ENCODE peak calls at places on chromosomes 13 and 19, in eight cellular contexts. G, J, W, U, X, V, B and P are unnamed samples.

GRCh38 chr13:94028234-94029145 is 451.0 kb downstream of the DCT start:
- DNase-seq in G (no peak), J (no peak), W (no peak), U (no peak), X (no peak), V (no peak), B (no peak), P (no peak)

GRCh38 chr19:54460230-54461005 is 3.2 kb downstream of the LENG9 start:
- DNase-seq in G (no peak), J (no peak), W (no peak), U (peak), X (no peak), V (no peak), B (no peak), P (no peak)

GRCh38 chr13:34748078-34748477 is 194.0 kb upstream of the NBEA start:
- DNase-seq in G (no peak), J (no peak), W (no peak), U (no peak), X (no peak), V (no peak), B (peak), P (peak)

GRCh38 chr19:38596057-38596981 is 21.4 kb downstream of the MAP4K1 start:
- DNase-seq in G (no peak), J (peak), W (no peak), U (peak), X (no peak), V (no peak), B (no peak), P (peak)

GRCh38 chr13:110399801-110400200 is 92.7 kb downstream of the COL4A2 start:
- DNase-seq in G (no peak), J (no peak), W (peak), U (no peak), X (no peak), V (no peak), B (peak), P (no peak)

GRCh38 chr13:113581871-113582270 is 2.7 kb upstream of the TFDP1 start:
- DNase-seq in G (peak), J (no peak), W (no peak), U (no peak), X (no peak), V (peak), B (no peak), P (no peak)

GRCh38 chr19:3275068-3275582 is 50.7 kb downstream of the CELF5 start:
- DNase-seq in G (no peak), J (no peak), W (no peak), U (no peak), X (no peak), V (no peak), B (no peak), P (no peak)

GRCh38 chr19:55312621-55313117 is 12.5 kb downstream of the TMEM150B start:
- DNase-seq in G (no peak), J (no peak), W (no peak), U (no peak), X (no peak), V (no peak), B (no peak), P (no peak)

GRCh38 chr13:40204246-40204645 is 462.2 kb downstream of the FOXO1 start:
- DNase-seq in G (no peak), J (no peak), W (no peak), U (no peak), X (no peak), V (no peak), B (no peak), P (no peak)

GRCh38 chr13:111210945-111211469 is 95.9 kb downstream of the ARHGEF7 start:
- DNase-seq in G (peak), J (no peak), W (no peak), U (no peak), X (no peak), V (no peak), B (no peak), P (peak)

GRCh38 chr13:107842562-107843180 is 372.7 kb downstream of the LIG4 start:
- DNase-seq in G (no peak), J (no peak), W (peak), U (no peak), X (no peak), V (no peak), B (no peak), P (peak)

GRCh38 chr13:114106526-114106925 is 25.9 kb downstream of the RASA3 start:
- DNase-seq in G (no peak), J (no peak), W (no peak), U (no peak), X (no peak), V (peak), B (no peak), P (no peak)

GRCh38 chr19:16612631-16613030 is 15.4 kb downstream of the MED26 start:
- DNase-seq in G (no peak), J (no peak), W (no peak), U (no peak), X (no peak), V (no peak), B (peak), P (no peak)

GRCh38 chr19:2815923-2816322 is 3.7 kb upstream of the ZNF554 start:
- DNase-seq in G (no peak), J (no peak), W (no peak), U (no peak), X (no peak), V (no peak), B (no peak), P (no peak)

GRCh38 chr13:81916471-81916870 is 1575.5 kb upstream of the SPRY2 start:
- DNase-seq in G (no peak), J (no peak), W (no peak), U (no peak), X (no peak), V (no peak), B (no peak), P (peak)

GRCh38 chr13:25249001-25249543 is 38.2 kb downstream of the MTMR6 start:
- DNase-seq in G (no peak), J (peak), W (peak), U (no peak), X (no peak), V (no peak), B (peak), P (peak)

GRCh38 chr19:16118489-16119033 is 6.9 kb downstream of the RAB8A start:
- DNase-seq in G (no peak), J (no peak), W (no peak), U (peak), X (no peak), V (peak), B (no peak), P (no peak)

DNA sequence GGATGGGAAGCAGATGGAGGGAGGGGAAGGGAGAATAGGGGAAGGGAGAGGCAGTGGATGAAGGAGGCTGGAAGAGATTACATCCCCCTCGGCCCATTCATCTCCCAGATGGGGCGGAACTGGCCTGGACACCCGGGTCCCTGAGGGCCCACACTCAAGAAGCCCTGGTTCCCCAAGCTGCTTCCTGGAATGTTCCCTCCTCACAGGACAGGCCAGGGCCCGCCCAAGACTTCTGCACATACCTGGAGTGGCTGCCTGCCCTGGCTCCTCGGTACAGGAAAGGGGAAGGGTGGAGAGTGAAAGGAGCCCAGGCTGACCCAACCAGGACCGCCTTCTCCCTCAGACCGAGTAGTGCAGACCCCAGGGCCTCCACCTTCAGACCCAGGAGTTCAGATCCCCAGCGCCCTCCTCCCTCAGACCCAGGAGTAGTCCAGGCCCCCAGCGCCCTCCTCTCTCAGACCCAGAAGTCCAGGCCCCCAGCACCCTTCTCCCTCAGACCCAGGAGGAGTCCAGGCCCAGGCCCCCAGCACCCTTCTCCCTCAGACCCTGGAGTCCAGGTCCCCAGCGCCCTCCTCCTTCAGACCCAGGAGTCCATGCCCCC is 489 bp downstream of the NTF4 start:
- DNase-seq in G (no peak), J (no peak), W (no peak), U (no peak), X (no peak), V (no peak), B (no peak), P (no peak)
- H3K4me3 ChIP-seq in G (no peak), J (no peak), W (no peak), U (no peak), X (peak), V (no peak), B (no peak), P (no peak)

DNA sequence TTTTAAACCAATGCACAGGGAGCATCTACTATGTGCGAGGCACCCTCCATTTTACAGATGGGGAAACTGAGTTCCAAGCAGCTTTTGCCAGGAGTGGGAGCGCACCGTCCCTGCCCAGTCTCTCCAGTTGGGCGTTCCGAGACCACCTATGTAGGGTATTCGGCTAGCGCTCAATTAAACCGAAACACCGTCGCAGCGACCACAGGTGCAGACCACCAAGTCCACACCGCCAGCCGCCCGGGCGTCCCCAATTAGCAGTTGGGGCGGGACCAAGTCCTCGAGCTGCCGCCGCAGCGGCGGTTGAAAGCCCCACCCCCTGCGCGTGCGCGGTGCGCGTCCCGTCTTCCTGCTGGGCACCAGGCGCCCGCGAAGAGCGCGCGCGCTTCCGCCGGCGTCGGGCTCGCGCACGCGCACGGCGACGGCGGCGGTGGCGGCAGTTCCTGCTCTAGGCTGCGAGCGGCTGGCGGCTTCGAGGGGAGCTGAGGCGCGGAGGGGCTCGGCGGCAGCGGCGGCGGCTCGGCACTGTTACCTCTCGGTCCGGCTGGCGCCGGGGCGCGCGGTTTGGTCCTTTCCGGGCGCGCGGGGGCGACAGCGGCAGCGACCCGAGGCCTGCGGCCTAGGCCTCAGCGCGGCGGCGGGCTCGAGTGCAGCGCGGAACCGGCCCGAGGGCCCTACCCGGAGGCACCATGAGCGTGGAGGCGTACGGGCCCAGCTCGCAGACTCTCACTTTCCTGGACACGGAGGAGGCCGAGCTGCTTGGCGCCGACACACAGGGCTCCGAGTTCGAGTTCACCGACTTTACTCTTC is at the start of gene UPF1:
- DNase-seq in G (peak), J (peak), W (peak), U (peak), X (peak), V (peak), B (peak), P (peak)
- TF ChIP-seq CTCF in G (no peak), J (no peak), W (peak), U (no peak), X (peak), V (no peak), B (no peak), P (no peak)

DNA sequence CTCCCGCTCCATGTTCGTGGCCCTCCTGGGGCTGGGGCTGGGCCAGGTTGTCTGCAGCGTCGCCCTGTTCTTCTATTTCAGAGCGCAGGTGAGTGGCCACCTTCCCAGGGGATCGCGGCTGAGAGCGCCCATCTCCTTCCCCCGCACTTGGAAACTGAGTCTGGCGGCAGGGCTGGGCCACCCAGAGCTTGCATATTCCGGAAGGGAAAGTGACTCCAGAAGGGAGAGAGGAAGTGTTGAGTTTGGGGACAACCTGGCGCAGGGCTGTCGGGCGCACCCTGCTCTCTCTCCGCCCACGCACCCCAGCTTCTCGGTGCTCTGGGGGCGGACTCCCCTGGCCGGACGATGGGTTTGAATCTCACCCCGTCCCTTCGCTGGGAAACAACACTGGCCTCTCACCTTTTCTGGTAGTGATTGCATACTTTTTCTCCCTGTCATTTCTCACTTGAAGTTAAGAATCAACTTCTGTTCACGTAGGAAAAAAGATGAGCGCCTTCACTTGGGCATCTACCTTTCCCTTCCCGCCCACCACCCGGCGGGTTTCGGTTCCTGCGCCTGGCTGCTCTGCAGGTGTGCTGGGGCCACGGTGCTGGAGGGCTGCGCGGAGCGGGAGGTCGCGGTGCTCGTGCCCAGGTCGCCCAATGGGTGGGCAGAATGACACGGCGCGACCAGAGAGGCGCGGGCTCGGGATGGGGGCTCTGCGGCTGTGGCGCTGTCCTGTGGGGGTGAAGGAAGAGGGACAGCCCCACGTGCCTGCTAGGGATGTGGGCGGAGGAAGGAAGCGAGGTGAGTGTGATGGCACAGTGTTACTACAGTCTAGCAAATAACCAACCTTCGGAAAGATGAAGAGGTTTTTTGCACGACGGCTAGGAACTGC is 721 bp downstream of the TNFSF11 start:
- DNase-seq in G (no peak), J (peak), W (no peak), U (peak), X (no peak), V (no peak), B (no peak), P (no peak)
- H3K4me3 ChIP-seq in G (peak), J (peak), W (no peak), U (no peak), X (peak), V (peak), B (peak), P (peak)

GRCh38 chr19:6822311-6822670 is 49.8 kb downstream of the VAV1 start:
- DNase-seq in G (no peak), J (no peak), W (no peak), U (no peak), X (no peak), V (no peak), B (no peak), P (no peak)

GRCh38 chr19:6820237-6820636 is 47.7 kb downstream of the VAV1 start:
- DNase-seq in G (no peak), J (no peak), W (no peak), U (no peak), X (no peak), V (no peak), B (no peak), P (no peak)

GRCh38 chr19:6817179-6817578 is 44.7 kb downstream of the VAV1 start:
- DNase-seq in G (no peak), J (no peak), W (no peak), U (no peak), X (no peak), V (no peak), B (no peak), P (no peak)

GRCh38 chr19:6821639-6822310 is 49.3 kb downstream of the VAV1 start:
- DNase-seq in G (no peak), J (no peak), W (no peak), U (no peak), X (no peak), V (no peak), B (no peak), P (no peak)

DNA sequence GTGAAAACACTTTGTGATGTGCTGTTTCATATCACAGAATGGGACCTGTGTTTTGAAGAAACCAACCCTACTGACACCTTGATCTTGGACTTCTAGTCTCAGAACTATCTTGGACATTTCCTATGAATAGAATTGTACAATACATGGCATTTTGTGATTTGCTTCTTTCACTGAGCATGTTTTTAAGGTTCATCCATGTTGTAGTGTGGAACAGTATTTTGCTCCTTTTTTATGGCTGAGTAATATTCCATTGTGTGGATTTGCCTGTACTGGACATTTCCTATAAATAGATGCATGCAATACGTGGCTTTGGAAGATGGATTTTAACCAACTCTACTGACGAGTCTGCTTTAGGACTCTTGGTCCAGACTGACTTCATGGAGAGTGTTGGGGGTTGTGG is 46.8 kb downstream of the VAV1 start:
- DNase-seq in G (no peak), J (no peak), W (no peak), U (no peak), X (no peak), V (no peak), B (no peak), P (no peak)
- TF ChIP-seq CTCF in G (no peak), J (no peak), W (no peak), U (no peak), X (no peak), V (no peak), B (no peak), P (no peak)

GRCh38 chr19:50912102-50912599 is 956 bp upstream of the KLK4 start:
- DNase-seq in G (no peak), J (no peak), W (no peak), U (no peak), X (no peak), V (no peak), B (no peak), P (no peak)
- H3K4me3 ChIP-seq in G (no peak), J (no peak), W (no peak), U (no peak), X (no peak), V (no peak), B (no peak), P (no peak)

GRCh38 chr19:10895920-10896319 is 24.6 kb downstream of the CARM1 start:
- DNase-seq in G (no peak), J (no peak), W (no peak), U (no peak), X (no peak), V (no peak), B (no peak), P (no peak)

GRCh38 chr19:10895363-10895762 is 24.0 kb downstream of the CARM1 start:
- DNase-seq in G (no peak), J (no peak), W (no peak), U (no peak), X (no peak), V (no peak), B (no peak), P (no peak)

GRCh38 chr19:10896851-10897526 is 25.6 kb downstream of the CARM1 start:
- DNase-seq in G (no peak), J (no peak), W (peak), U (no peak), X (peak), V (no peak), B (no peak), P (no peak)

GRCh38 chr19:10898633-10899032 is 27.3 kb downstream of the CARM1 start:
- DNase-seq in G (no peak), J (no peak), W (no peak), U (no peak), X (no peak), V (no peak), B (no peak), P (no peak)

DNA sequence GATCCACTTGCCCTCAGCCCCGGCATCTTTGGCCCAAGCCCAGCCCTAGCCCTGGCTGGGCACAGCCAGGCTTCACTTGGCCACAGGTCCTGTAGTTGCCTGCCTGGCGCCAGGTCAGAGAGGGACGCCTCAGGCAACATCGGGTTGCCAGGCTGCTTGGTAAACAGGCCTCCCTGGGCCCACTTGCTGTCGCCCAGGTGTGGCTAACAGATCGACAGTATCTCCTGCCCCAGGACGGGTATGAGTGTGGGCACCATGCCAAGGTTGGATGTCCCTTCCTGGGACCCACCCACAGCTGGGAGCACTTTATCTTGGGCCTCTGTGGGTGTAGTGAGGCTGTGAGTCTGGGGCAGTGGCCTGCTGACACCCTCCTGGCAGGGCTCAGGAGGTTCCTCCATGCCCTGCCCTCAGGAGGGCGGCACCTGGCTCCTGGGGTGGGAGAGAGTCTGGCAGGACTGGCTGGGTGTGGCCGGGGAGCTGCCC is 27.9 kb downstream of the CARM1 start:
- DNase-seq in G (no peak), J (no peak), W (no peak), U (peak), X (no peak), V (no peak), B (no peak), P (no peak)
- TF ChIP-seq CTCF in G (no peak), J (no peak), W (no peak), U (no peak), X (no peak), V (no peak), B (no peak), P (no peak)

GRCh38 chr19:32676186-32676894 is 692 bp downstream of the RGS9BP start:
- DNase-seq in G (no peak), J (peak), W (no peak), U (peak), X (no peak), V (no peak), B (no peak), P (no peak)

GRCh38 chr19:32676895-32677359 is 1.3 kb downstream of the RGS9BP start:
- DNase-seq in G (no peak), J (no peak), W (no peak), U (no peak), X (no peak), V (no peak), B (no peak), P (no peak)

GRCh38 chr19:32674959-32675719 is at the start of gene ANKRD27:
- DNase-seq in G (peak), J (peak), W (peak), U (peak), X (peak), V (peak), B (peak), P (peak)

GRCh38 chr19:32675720-32676185 is at the start of gene RGS9BP:
- DNase-seq in G (peak), J (peak), W (peak), U (peak), X (peak), V (peak), B (peak), P (peak)

GRCh38 chr19:32677657-32678056 is 2.0 kb downstream of the RGS9BP start:
- DNase-seq in G (no peak), J (peak), W (no peak), U (no peak), X (no peak), V (no peak), B (no peak), P (no peak)
- H3K4me3 ChIP-seq in G (no peak), J (no peak), W (no peak), U (no peak), X (no peak), V (no peak), B (no peak), P (no peak)

GRCh38 chr13:86567119-86567518 is 767.9 kb upstream of the SLITRK6 start:
- DNase-seq in G (no peak), J (peak), W (no peak), U (no peak), X (no peak), V (no peak), B (no peak), P (no peak)
- TF ChIP-seq CTCF in G (no peak), J (peak), W (no peak), U (no peak), X (no peak), V (no peak), B (no peak), P (no peak)

GRCh38 chr13:46565808-46566750 is 13.1 kb downstream of the LRCH1 start:
- DNase-seq in G (no peak), J (no peak), W (no peak), U (no peak), X (no peak), V (no peak), B (no peak), P (no peak)
- H3K4me3 ChIP-seq in G (no peak), J (no peak), W (no peak), U (no peak), X (no peak), V (no peak), B (no peak), P (no peak)